ENCODE peak calls at places on chromosomes 5 and 9, in nine cellular contexts. L is pancreas, P is WERI-Rb-1, M is cardiac muscle cell, D is hepatocyte, U is prostate gland, T is lower lobe of right lung, Q is ascending aorta, Z is SK-N-SH. S is an unnamed sample. For H3K9me3, the result is how much of the 10 kb centered on the place peaks cover.

GRCh38 chr5:106269252-106269843 is 1401.4 kb downstream of the EFNA5 start:
- DNase-seq in D (peak), L (no peak), M (peak), T (no peak), U (no peak), Z (no peak), P (no peak), Q (no peak), S (no peak)

GRCh38 chr9:121650220-121651013 is 1.0 kb upstream of the DAB2IP start:
- DNase-seq in P (peak), M (peak), D (peak), L (peak), Z (peak), T (no peak), Q (no peak), U (no peak), S (peak)

GRCh38 chr9:24552526-24552925 is 6.8 kb upstream of the IZUMO3 start:
- DNase-seq in T (no peak), U (no peak), Q (no peak), D (no peak), P (no peak), Z (no peak), M (no peak), L (no peak), S (no peak)

GRCh38 chr9:34651286-34651685 is 699 bp upstream of the IL11RA start:
- DNase-seq in Q (no peak), D (peak), L (no peak), U (no peak), P (no peak), M (peak), T (no peak), Z (no peak), S (no peak)

GRCh38 chr5:122846051-122846567 is 696 bp downstream of the SNX24 start:
- DNase-seq in Q (no peak), Z (peak), P (no peak), L (no peak), T (no peak), M (peak), U (no peak), D (peak), S (no peak)

GRCh38 chr5:6948562-6948961 is 235.3 kb downstream of the TENT4A start:
- DNase-seq in Q (no peak), Z (no peak), D (no peak), L (no peak), U (no peak), T (no peak), M (no peak), P (no peak), S (no peak)

GRCh38 chr5:428219-428618 is 14.8 kb upstream of the EXOC3 start:
- DNase-seq in U (no peak), Q (no peak), D (no peak), T (no peak), L (no peak), M (no peak), Z (no peak), P (no peak), S (peak)

GRCh38 chr5:91188755-91189154 is 194.4 kb downstream of the ARRDC3 start:
- DNase-seq in M (no peak), D (no peak), Q (no peak), U (no peak), Z (no peak), L (no peak), P (no peak), T (no peak), S (no peak)

GRCh38 chr9:88716636-88717035 is 181.7 kb downstream of the NXNL2 start:
- DNase-seq in T (no peak), U (no peak), P (no peak), Z (no peak), D (no peak), Q (no peak), L (no peak), M (no peak), S (no peak)

GRCh38 chr9:121889990-121890563 is 203.0 kb downstream of the TTLL11 start:
- DNase-seq in M (no peak), U (no peak), P (no peak), L (no peak), D (no peak), T (no peak), Z (no peak), Q (no peak), S (no peak)

GRCh38 chr5:54390015-54390414 is 65.5 kb upstream of the HSPB3 start:
- DNase-seq in M (peak), D (peak), L (peak), Z (no peak), P (peak), T (no peak), Q (no peak), U (peak), S (no peak)

GRCh38 chr9:80191108-80191507 is 619.3 kb downstream of the TLE4 start:
- DNase-seq in Z (no peak), Q (no peak), D (no peak), P (no peak), M (no peak), T (no peak), L (no peak), U (no peak), S (no peak)

GRCh38 chr9:135215571-135216161 is 128.2 kb downstream of the OLFM1 start:
- DNase-seq in Z (peak), U (peak), T (peak), Q (no peak), D (peak), M (peak), L (peak), P (no peak), S (peak)

GRCh38 chr5:122726990-122727616 is 47.8 kb upstream of the SNX2 start:
- DNase-seq in Z (no peak), M (peak), L (no peak), P (no peak), U (no peak), D (no peak), Q (no peak), T (no peak), S (no peak)

GRCh38 chr9:38112010-38112409 is 43.0 kb upstream of the SHB start:
- DNase-seq in T (no peak), M (no peak), D (no peak), Z (no peak), Q (no peak), U (no peak), L (no peak), P (peak), S (no peak)

GRCh38 chr9:88814521-88815101 is 176.7 kb upstream of the S1PR3 start:
- DNase-seq in M (peak), L (no peak), D (peak), T (no peak), P (no peak), Q (peak), Z (peak), U (no peak), S (no peak)

GRCh38 chr5:36438765-36439501 is 137.2 kb upstream of the RANBP3L start:
- DNase-seq in L (no peak), T (no peak), M (no peak), U (no peak), P (no peak), Q (no peak), D (no peak), Z (no peak), S (no peak)

GRCh38 chr5:23169660-23170416 is 316.7 kb upstream of the CDH12 start:
- DNase-seq in L (no peak), Q (no peak), Z (no peak), D (no peak), M (no peak), U (no peak), P (no peak), T (no peak), S (no peak)

GRCh38 chr9:71984388-71985069 is 73.1 kb downstream of the C9orf85 start:
- DNase-seq in Z (no peak), P (no peak), Q (no peak), T (no peak), D (peak), L (no peak), U (no peak), M (peak), S (no peak)

GRCh38 chr9:20872340-20872977 is 159.0 kb downstream of the HACD4 start:
- DNase-seq in P (no peak), U (no peak), L (no peak), T (no peak), Q (no peak), Z (no peak), M (peak), D (no peak), S (no peak)

GRCh38 chr5:122313941-122314340 is 1.9 kb downstream of the SNCAIP start:
- DNase-seq in P (no peak), Z (no peak), T (no peak), M (no peak), L (no peak), D (no peak), Q (no peak), U (no peak), S (no peak)

GRCh38 chr9:6926436-6926835 is 168.7 kb downstream of the KDM4C start:
- DNase-seq in Q (no peak), U (no peak), Z (no peak), P (no peak), T (no peak), M (no peak), L (no peak), D (no peak), S (no peak)

GRCh38 chr9:105681724-105682123 is 12.6 kb upstream of the TMEM38B start:
- DNase-seq in U (no peak), Z (no peak), P (no peak), M (peak), Q (no peak), T (no peak), D (peak), L (no peak), S (no peak)

GRCh38 chr9:87606921-87607521 is 109.4 kb downstream of the DAPK1 start:
- DNase-seq in U (no peak), Z (no peak), L (no peak), Q (no peak), T (no peak), P (peak), D (no peak), M (peak), S (no peak)

GRCh38 chr9:129880654-129881546 is 45.6 kb downstream of the USP20 start:
- DNase-seq in T (no peak), P (no peak), U (no peak), D (peak), Z (no peak), Q (no peak), L (no peak), M (peak), S (no peak)

GRCh38 chr9:37521111-37521510 is 35.4 kb downstream of the POLR1E start:
- DNase-seq in T (no peak), Q (no peak), U (no peak), L (no peak), D (no peak), Z (no peak), M (no peak), P (no peak), S (peak)

GRCh38 chr9:104386020-104386419 is 118.0 kb upstream of the OR13F1 start:
- DNase-seq in M (no peak), Q (no peak), P (no peak), T (no peak), U (no peak), Z (no peak), D (no peak), L (no peak), S (no peak)

GRCh38 chr5:131413605-131414559 is 150.0 kb downstream of the CDC42SE2 start:
- DNase-seq in D (no peak), Q (no peak), Z (no peak), L (no peak), U (no peak), M (no peak), P (peak), T (no peak), S (no peak)

GRCh38 chr5:96256795-96257470 is 176.1 kb downstream of the PCSK1 start:
- DNase-seq in T (no peak), U (no peak), D (peak), L (no peak), Z (peak), Q (no peak), M (peak), P (peak), S (no peak)

GRCh38 chr9:90919883-90920282 is 118.3 kb downstream of the SYK start:
- DNase-seq in T (no peak), Q (peak), M (peak), P (no peak), Z (no peak), L (no peak), D (no peak), U (peak), S (no peak)

GRCh38 chr5:151492729-151493128 is 45.3 kb downstream of the SLC36A1 start:
- DNase-seq in Q (no peak), Z (no peak), M (peak), P (no peak), U (no peak), D (no peak), L (no peak), T (no peak), S (no peak)

GRCh38 chr5:125233944-125234343 is 487.5 kb upstream of the ZNF608 start:
- DNase-seq in D (no peak), L (no peak), T (no peak), Q (no peak), M (no peak), U (no peak), Z (no peak), P (no peak), S (no peak)

GRCh38 chr5:129541648-129542251 is 81.7 kb downstream of the ADAMTS19 start:
- DNase-seq in L (no peak), P (no peak), U (no peak), D (no peak), T (no peak), Z (no peak), M (peak), Q (no peak), S (no peak)

GRCh38 chr5:68946728-68947127 is 147.1 kb upstream of the SLC30A5 start:
- DNase-seq in T (no peak), P (no peak), Z (no peak), U (no peak), D (no peak), Q (no peak), M (no peak), L (no peak), S (no peak)

GRCh38 chr9:78025186-78025585 is 6.4 kb downstream of the GNAQ start:
- DNase-seq in Q (no peak), D (no peak), U (no peak), Z (no peak), L (no peak), P (no peak), T (no peak), M (no peak), S (no peak)

GRCh38 chr9:129353697-129354336 is 175.8 kb upstream of the IER5L start:
- DNase-seq in Z (no peak), P (no peak), L (no peak), D (no peak), Q (no peak), U (no peak), M (no peak), T (no peak), S (peak)

GRCh38 chr5:108074626-108075025 is 307.3 kb downstream of the FBXL17 start:
- DNase-seq in U (no peak), M (no peak), D (no peak), L (no peak), T (no peak), P (no peak), Z (no peak), Q (no peak), S (no peak)
- H3K27ac ChIP-seq in U (no peak), M (no peak), D (no peak), L (no peak), T (no peak), P (no peak), Z (no peak), Q (no peak), S (no peak)

GRCh38 chr9:65430221-65430620 is 145.2 kb upstream of the FOXD4L5 start:
- DNase-seq in T (no peak), L (no peak), D (no peak), Q (no peak), M (no peak), U (no peak), P (no peak), Z (no peak), S (no peak)
- H3K9me3 ChIP-seq in T (under half), L (under half), D (under half), Q (under half), M (under half), U (under half), P (under half), Z (under half), S (under half)

GRCh38 chr5:141155540-141156374 is 5.9 kb downstream of the PCDHB6 start:
- DNase-seq in L (no peak), T (no peak), M (no peak), Z (no peak), Q (no peak), D (no peak), U (no peak), P (no peak), S (no peak)
- TF ChIP-seq CTCF in L (no peak), T (no peak), M (no peak), Z (peak), Q (no peak), D (no peak), U (no peak), P (peak), S (no peak)

DNA sequence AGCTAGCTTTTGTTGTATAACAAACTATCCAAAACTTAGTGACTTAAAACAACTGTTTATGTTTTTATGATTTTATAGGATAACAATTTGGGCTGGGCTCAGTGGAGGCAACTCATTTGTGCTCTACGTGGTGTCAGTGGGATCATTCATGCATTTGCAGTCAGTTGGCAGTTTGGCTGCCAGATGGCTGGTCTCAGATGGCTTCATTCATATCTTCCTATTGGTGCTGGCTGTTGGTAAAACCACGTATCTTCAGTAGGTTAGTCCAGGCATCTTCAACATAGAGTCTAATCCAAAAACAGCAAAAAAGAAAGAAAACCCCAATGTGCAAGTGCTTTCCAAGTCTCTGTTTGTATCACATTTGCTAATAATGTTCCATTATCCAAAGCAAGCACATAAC is 51.7 kb upstream of the RIC1 start:
- DNase-seq in U (no peak), L (no peak), Z (no peak), P (no peak), D (no peak), Q (no peak), T (no peak), M (no peak), S (no peak)
- H3K27ac ChIP-seq in U (no peak), L (no peak), Z (no peak), P (no peak), D (no peak), Q (no peak), T (no peak), M (no peak), S (no peak)

GRCh38 chr5:178988436-178989220 is 6.5 kb downstream of the GRM6 start:
- DNase-seq in Q (no peak), D (no peak), P (no peak), T (no peak), U (no peak), L (no peak), M (no peak), Z (no peak), S (no peak)

GRCh38 chr5:178991190-178992145 is 3.7 kb downstream of the GRM6 start:
- DNase-seq in P (no peak), Z (no peak), D (no peak), U (no peak), M (no peak), Q (no peak), T (no peak), L (no peak), S (no peak)

GRCh38 chr5:178986326-178986960 is 8.7 kb downstream of the GRM6 start:
- DNase-seq in U (no peak), Z (no peak), L (no peak), D (no peak), P (no peak), M (no peak), Q (no peak), T (no peak), S (peak)

GRCh38 chr5:178990491-178990890 is 4.6 kb downstream of the GRM6 start:
- DNase-seq in P (no peak), M (no peak), Q (no peak), T (no peak), U (no peak), L (no peak), D (no peak), Z (no peak), S (no peak)

GRCh38 chr5:178989311-178989710 is 5.8 kb downstream of the GRM6 start:
- DNase-seq in Q (no peak), M (no peak), U (no peak), Z (no peak), D (no peak), P (no peak), L (no peak), T (no peak), S (no peak)
- H3K9me3 ChIP-seq in Q (half or more), M (under half), U (under half), Z (under half), D (under half), P (under half), L (under half), T (under half), S (under half)

GRCh38 chr9:124066783-124067563 is 55.4 kb downstream of the LHX2 start:
- DNase-seq in P (no peak), U (no peak), T (no peak), L (no peak), Z (no peak), D (no peak), Q (no peak), M (no peak), S (no peak)

GRCh38 chr9:124060844-124061605 is 49.5 kb downstream of the LHX2 start:
- DNase-seq in Q (no peak), Z (no peak), L (no peak), D (no peak), T (no peak), P (no peak), M (no peak), U (no peak), S (no peak)

DNA sequence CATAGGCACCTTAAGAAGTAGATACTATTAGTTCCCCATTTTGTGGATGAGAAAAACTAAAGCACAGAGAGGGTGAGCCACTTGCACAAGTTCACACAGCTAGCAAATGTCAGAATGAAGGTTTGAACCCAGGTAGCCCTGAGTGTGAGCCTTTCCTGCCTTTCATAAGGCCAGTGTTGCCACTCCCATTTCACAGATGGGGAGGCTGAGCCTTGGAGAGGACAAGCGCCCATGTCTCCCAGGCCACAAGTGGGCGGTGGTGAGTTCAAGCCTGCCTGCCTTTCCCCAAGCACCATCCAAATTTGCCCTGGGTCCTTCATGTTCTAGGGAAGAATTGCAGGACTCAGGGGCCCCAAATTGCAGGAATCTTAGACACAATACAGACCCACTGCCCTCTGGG is 50.6 kb downstream of the LHX2 start:
- DNase-seq in Q (no peak), M (no peak), D (no peak), T (no peak), L (no peak), Z (no peak), P (no peak), U (no peak), S (no peak)
- TF ChIP-seq CTCF in Q (no peak), M (peak), D (no peak), T (no peak), L (no peak), Z (peak), P (peak), U (no peak), S (no peak)

DNA sequence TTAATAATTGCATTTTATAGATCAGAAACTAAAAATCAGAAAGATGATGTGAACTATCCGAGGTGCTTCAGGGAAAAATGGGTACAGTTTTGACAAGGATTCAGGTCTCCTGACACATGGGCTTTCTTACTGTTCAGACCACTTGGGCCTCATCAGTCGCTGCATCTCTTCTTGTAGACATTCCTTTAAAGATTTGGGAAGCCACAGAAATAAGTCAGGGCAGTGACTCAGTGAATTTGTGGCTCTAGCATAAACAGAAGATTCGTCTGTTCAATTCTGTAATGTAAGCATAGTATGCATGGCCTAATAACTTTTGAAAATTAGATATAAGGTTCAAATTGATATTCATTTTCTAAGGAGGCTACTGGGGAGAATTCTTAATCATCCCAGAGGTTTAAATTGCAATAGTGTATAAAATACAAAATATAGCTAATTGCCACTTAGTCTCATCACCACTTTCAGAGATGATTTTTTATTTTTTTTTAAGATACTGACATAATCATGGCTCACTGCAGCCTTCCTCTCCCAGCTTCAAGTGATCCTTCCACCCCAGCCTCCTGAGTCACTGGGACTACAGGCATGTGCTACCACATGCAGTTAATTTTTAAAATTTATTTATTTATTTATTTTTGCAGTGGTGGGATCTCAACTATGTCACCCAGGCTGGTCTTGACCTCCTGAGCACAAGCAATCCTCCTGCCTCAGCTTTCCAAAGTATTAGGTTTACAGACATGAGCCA is 48.9 kb downstream of the RASEF start:
- DNase-seq in P (no peak), Q (no peak), T (no peak), M (peak), Z (no peak), U (no peak), L (no peak), D (no peak), S (no peak)
- H3K27ac ChIP-seq in P (no peak), Q (no peak), T (no peak), M (no peak), Z (no peak), U (no peak), L (no peak), D (peak), S (no peak)